ENCODE peak calls at places on chromosome X, in five cellular contexts. X is BJ; V is naive thymus-derived CD4-positive, alpha-beta T cell; O is right atrium auricular region; Y is testis. E is an unnamed sample. For H3K36me3 and H3K27me3, the result is how much of the 10 kb centered on the place peaks cover.

GRCh38 chrX:39927380-39927779 is 170.4 kb downstream of the BCOR start:
- DNase-seq in X (no peak), V (no peak), O (no peak), Y (no peak), E (no peak)

GRCh38 chrX:1170243-1170642 is 42.2 kb downstream of the CRLF2 start:
- DNase-seq in X (no peak), V (no peak), O (no peak), Y (no peak), E (no peak)

GRCh38 chrX:31423575-31424284 is 351.9 kb upstream of the FTHL17 start:
- DNase-seq in X (peak), V (no peak), O (no peak), Y (peak), E (peak)

GRCh38 chrX:44570524-44570923 is 27.9 kb upstream of the FUNDC1 start:
- DNase-seq in X (no peak), V (no peak), O (no peak), Y (peak), E (no peak)

GRCh38 chrX:123704781-123705180 is 28.1 kb downstream of the THOC2 start:
- DNase-seq in X (no peak), V (no peak), O (no peak), Y (no peak), E (no peak)

GRCh38 chrX:100424012-100424411 is 13.9 kb upstream of the PCDH19 start:
- DNase-seq in X (no peak), V (no peak), O (no peak), Y (no peak), E (no peak)

GRCh38 chrX:47623540-47624027 is 3.9 kb upstream of the SYN1 start:
- DNase-seq in X (no peak), V (peak), O (no peak), Y (peak), E (no peak)

GRCh38 chrX:9519546-9520210 is 54.8 kb downstream of the TBL1X start:
- DNase-seq in X (no peak), V (no peak), O (no peak), Y (no peak), E (no peak)

GRCh38 chrX:23883737-23884354 is 23.9 kb downstream of the APOO start:
- DNase-seq in X (peak), V (no peak), O (no peak), Y (no peak), E (no peak)

GRCh38 chrX:154059231-154059630 is 38.3 kb downstream of the MECP2 start:
- DNase-seq in X (no peak), V (no peak), O (no peak), Y (no peak), E (no peak)

GRCh38 chrX:20354505-20354904 is 87.8 kb upstream of the RPS6KA3 start:
- DNase-seq in X (no peak), V (peak), O (no peak), Y (no peak), E (no peak)

GRCh38 chrX:124332481-124333424 is at the start of gene TEX13D:
- DNase-seq in X (no peak), V (no peak), O (no peak), Y (peak), E (no peak)

GRCh38 chrX:77960567-77960966 is 8.9 kb downstream of the PGAM4 start:
- DNase-seq in X (no peak), V (no peak), O (no peak), Y (no peak), E (no peak)

GRCh38 chrX:39985116-39985515 is 112.6 kb downstream of the BCOR start:
- DNase-seq in X (no peak), V (no peak), O (no peak), Y (no peak), E (no peak)

GRCh38 chrX:150544835-150545790 is 23.3 kb upstream of the MTM1 start:
- DNase-seq in X (no peak), V (no peak), O (no peak), Y (peak), E (no peak)

GRCh38 chrX:148380107-148380506 is 120.3 kb upstream of the AFF2 start:
- DNase-seq in X (no peak), V (no peak), O (no peak), Y (no peak), E (no peak)

DNA sequence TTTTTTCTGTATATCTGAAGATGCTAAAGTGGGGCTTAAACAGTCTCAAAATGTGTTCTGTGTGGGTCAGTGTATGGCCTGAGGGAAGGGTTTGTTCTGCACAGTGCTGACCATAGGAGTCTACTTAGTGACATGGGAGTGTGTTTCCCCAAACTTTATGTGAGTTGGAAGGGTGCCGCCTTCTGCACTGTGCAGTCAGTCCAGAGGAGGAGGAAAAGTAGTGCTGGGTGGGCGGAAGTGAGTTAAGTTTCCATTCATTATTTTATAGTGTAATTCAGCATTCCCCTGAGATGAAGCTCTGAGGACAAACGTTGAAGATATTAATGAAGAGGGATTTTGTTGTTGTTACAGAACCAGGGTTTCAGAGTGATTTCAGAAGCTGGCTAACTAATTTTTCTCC is 2.9 kb downstream of the CHST7 start:
- DNase-seq in X (no peak), V (no peak), O (no peak), Y (peak), E (no peak)
- H3K36me3 ChIP-seq in X (under half), V (under half), O (under half), Y (under half), E (under half)

GRCh38 chrX:134177527-134177926 is 59.5 kb upstream of the CCDC160 start:
- DNase-seq in X (no peak), V (no peak), O (no peak), Y (no peak), E (no peak)

GRCh38 chrX:134183665-134184064 is 53.3 kb upstream of the CCDC160 start:
- DNase-seq in X (no peak), V (no peak), O (no peak), Y (no peak), E (no peak)

GRCh38 chrX:134181261-134181660 is 55.7 kb upstream of the CCDC160 start:
- DNase-seq in X (no peak), V (no peak), O (no peak), Y (no peak), E (no peak)

GRCh38 chrX:134184936-134185335 is 52.0 kb upstream of the CCDC160 start:
- DNase-seq in X (no peak), V (no peak), O (no peak), Y (no peak), E (no peak)

GRCh38 chrX:134180566-134180965 is 56.4 kb upstream of the CCDC160 start:
- DNase-seq in X (no peak), V (no peak), O (no peak), Y (no peak), E (no peak)
- H3K27me3 ChIP-seq in X (under half), V (under half), O (under half), Y (under half), E (under half)

DNA sequence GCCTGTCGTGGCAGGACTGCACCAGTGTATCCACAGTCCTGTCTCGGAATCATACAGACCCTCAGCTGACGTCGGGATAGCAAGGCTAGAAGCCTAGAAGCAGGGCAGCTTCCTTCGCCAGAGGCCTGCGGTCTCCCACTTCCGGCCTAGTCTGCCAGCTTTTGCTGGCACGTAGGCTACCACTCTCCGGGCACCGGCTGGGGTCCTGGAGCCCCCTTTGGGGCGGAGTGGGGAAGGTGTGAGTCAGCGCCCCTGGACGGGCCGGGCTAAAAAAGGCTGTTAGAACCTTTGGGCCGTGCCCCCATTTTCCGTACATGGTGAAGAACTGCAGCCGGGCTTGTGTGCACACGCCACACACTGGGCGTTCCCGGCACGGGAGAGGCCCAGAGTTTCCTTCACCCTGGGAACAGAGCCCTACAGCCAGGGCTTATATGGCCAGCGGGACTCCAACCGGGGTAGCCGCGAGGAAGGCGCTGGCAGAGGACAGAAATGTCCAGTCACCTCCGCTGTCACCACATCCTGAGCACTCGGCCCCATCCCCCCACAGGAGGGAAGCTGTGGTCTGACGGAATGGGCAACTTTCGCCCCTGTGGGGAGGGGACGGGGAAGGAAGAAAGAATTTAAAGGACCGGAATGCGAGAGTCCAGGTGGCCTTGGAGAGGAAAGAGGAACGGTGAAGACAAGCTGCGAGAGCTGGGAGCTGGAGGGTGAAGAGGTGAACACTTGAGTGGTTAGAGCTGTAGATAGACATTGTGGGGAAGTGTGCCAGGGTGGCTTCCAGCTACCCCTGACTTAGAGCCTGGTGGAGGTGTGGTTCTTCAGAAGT is 4.6 kb downstream of the MAGIX start:
- DNase-seq in X (peak), V (peak), O (peak), Y (peak), E (no peak)
- H3K4me3 ChIP-seq in X (peak), V (peak), O (peak), Y (no peak), E (no peak)

GRCh38 chrX:155134255-155134654 is 62.9 kb downstream of the BRCC3 start:
- DNase-seq in X (no peak), V (no peak), O (no peak), Y (no peak), E (no peak)
- H3K36me3 ChIP-seq in X (under half), V (under half), O (under half), Y (under half), E (under half)